ENCODE peak calls at places on chromosome 15, in four cellular contexts. One of them, this sample, is unnamed.
A peak's percentile ranks its signal among the peaks of the same experiment; 100 is the strongest.

GRCh38 chr15:78156653-78157052 is 7.5 kb downstream of the IDH3A start:
- DNase-seq in CD8-positive, alpha-beta memory T cell: no peak
- DNase-seq in suprapubic skin: no peak
- DNase-seq in cardiac fibroblast: no peak
- DNase-seq in this sample: no peak

GRCh38 chr15:79372428-79372827 is 59.7 kb upstream of the MINAR1 start:
- DNase-seq in CD8-positive, alpha-beta memory T cell: no peak
- DNase-seq in suprapubic skin: no peak
- DNase-seq in cardiac fibroblast: no peak
- DNase-seq in this sample: no peak

GRCh38 chr15:27179789-27180188 is 208.8 kb downstream of the GABRG3 start:
- DNase-seq in CD8-positive, alpha-beta memory T cell: no peak
- DNase-seq in suprapubic skin: no peak
- DNase-seq in cardiac fibroblast: no peak
- DNase-seq in this sample: no peak

GRCh38 chr15:42270551-42270950 is 2.5 kb upstream of the GANC start:
- DNase-seq in CD8-positive, alpha-beta memory T cell: no peak
- DNase-seq in suprapubic skin: no peak
- DNase-seq in cardiac fibroblast: no peak
- DNase-seq in this sample: no peak

GRCh38 chr15:46386356-46386755 is 751.5 kb downstream of the SQOR start:
- DNase-seq in CD8-positive, alpha-beta memory T cell: no peak
- DNase-seq in suprapubic skin: no peak
- DNase-seq in cardiac fibroblast: no peak
- DNase-seq in this sample: no peak

GRCh38 chr15:95718441-95718840 is 612.1 kb upstream of the NR2F2 start:
- DNase-seq in CD8-positive, alpha-beta memory T cell: no peak
- DNase-seq in suprapubic skin: no peak
- DNase-seq in cardiac fibroblast: peak; percentile 42
- DNase-seq in this sample: no peak

GRCh38 chr15:83380026-83380425 is 67.1 kb upstream of the SH3GL3 start:
- DNase-seq in CD8-positive, alpha-beta memory T cell: no peak
- DNase-seq in suprapubic skin: peak; percentile 11
- DNase-seq in cardiac fibroblast: no peak
- DNase-seq in this sample: no peak

GRCh38 chr15:100341662-100342560 is at the start of gene ADAMTS17:
- DNase-seq in CD8-positive, alpha-beta memory T cell: peak; percentile 96
- DNase-seq in suprapubic skin: peak; percentile 97
- DNase-seq in cardiac fibroblast: peak; percentile 96
- DNase-seq in this sample: peak; percentile 97

GRCh38 chr15:74843891-74844299 is 939 bp upstream of the ULK3 start:
- DNase-seq in CD8-positive, alpha-beta memory T cell: no peak
- DNase-seq in suprapubic skin: no peak
- DNase-seq in cardiac fibroblast: no peak
- DNase-seq in this sample: no peak

GRCh38 chr15:90046846-90047481 is 45.8 kb downstream of the ZNF710 start:
- DNase-seq in CD8-positive, alpha-beta memory T cell: peak; percentile 24
- DNase-seq in suprapubic skin: no peak
- DNase-seq in cardiac fibroblast: no peak
- DNase-seq in this sample: no peak

GRCh38 chr15:47813985-47814384 is 96.7 kb downstream of the SEMA6D start:
- DNase-seq in CD8-positive, alpha-beta memory T cell: no peak
- DNase-seq in suprapubic skin: no peak
- DNase-seq in cardiac fibroblast: no peak
- DNase-seq in this sample: no peak

GRCh38 chr15:80275946-80276345 is 23.9 kb upstream of the CTXND1 start:
- DNase-seq in CD8-positive, alpha-beta memory T cell: no peak
- DNase-seq in suprapubic skin: no peak
- DNase-seq in cardiac fibroblast: peak; percentile 8
- DNase-seq in this sample: no peak

GRCh38 chr15:44296625-44297524 is 8.4 kb downstream of the GOLM2 start:
- DNase-seq in CD8-positive, alpha-beta memory T cell: no peak
- DNase-seq in suprapubic skin: peak; percentile 37
- DNase-seq in cardiac fibroblast: peak; percentile 36
- DNase-seq in this sample: no peak

GRCh38 chr15:90560229-90560771 is 30.6 kb downstream of the CRTC3 start:
- DNase-seq in CD8-positive, alpha-beta memory T cell: no peak
- DNase-seq in suprapubic skin: peak; percentile 81
- DNase-seq in cardiac fibroblast: peak; percentile 99
- DNase-seq in this sample: peak; percentile 80

GRCh38 chr15:81859737-81860516 is 185.9 kb downstream of the MEX3B start:
- DNase-seq in CD8-positive, alpha-beta memory T cell: no peak
- DNase-seq in suprapubic skin: no peak
- DNase-seq in cardiac fibroblast: no peak
- DNase-seq in this sample: no peak

GRCh38 chr15:35674873-35675781 is 129.2 kb upstream of the DPH6 start:
- DNase-seq in CD8-positive, alpha-beta memory T cell: no peak
- DNase-seq in suprapubic skin: no peak
- DNase-seq in cardiac fibroblast: peak; percentile 76
- DNase-seq in this sample: no peak

GRCh38 chr15:36831125-36831914 is 251.9 kb downstream of the CDIN1 start:
- DNase-seq in CD8-positive, alpha-beta memory T cell: no peak
- DNase-seq in suprapubic skin: no peak
- DNase-seq in cardiac fibroblast: no peak
- DNase-seq in this sample: no peak

GRCh38 chr15:66997212-66997611 is 68.2 kb upstream of the SMAD3 start:
- DNase-seq in CD8-positive, alpha-beta memory T cell: no peak
- DNase-seq in suprapubic skin: no peak
- DNase-seq in cardiac fibroblast: peak; percentile 51
- DNase-seq in this sample: no peak

GRCh38 chr15:39115379-39116057 is 465.4 kb upstream of the THBS1 start:
- DNase-seq in CD8-positive, alpha-beta memory T cell: no peak
- DNase-seq in suprapubic skin: no peak
- DNase-seq in cardiac fibroblast: no peak
- DNase-seq in this sample: no peak

GRCh38 chr15:95208988-95209387 is 977.6 kb downstream of the MCTP2 start:
- DNase-seq in CD8-positive, alpha-beta memory T cell: no peak
- DNase-seq in suprapubic skin: no peak
- DNase-seq in cardiac fibroblast: peak; percentile 2
- DNase-seq in this sample: no peak

GRCh38 chr15:77907824-77908751 is 169.4 kb downstream of the TBC1D2B start:
- DNase-seq in CD8-positive, alpha-beta memory T cell: no peak
- DNase-seq in suprapubic skin: peak; percentile 72
- DNase-seq in cardiac fibroblast: peak; percentile 62
- DNase-seq in this sample: no peak

GRCh38 chr15:100466073-100466472 is 62.7 kb downstream of the CERS3 start:
- DNase-seq in CD8-positive, alpha-beta memory T cell: no peak
- DNase-seq in suprapubic skin: no peak
- DNase-seq in cardiac fibroblast: no peak
- DNase-seq in this sample: no peak

GRCh38 chr15:55108448-55108847 is 88.3 kb downstream of the RSL24D1 start:
- DNase-seq in CD8-positive, alpha-beta memory T cell: no peak
- DNase-seq in suprapubic skin: no peak
- DNase-seq in cardiac fibroblast: no peak
- DNase-seq in this sample: no peak

GRCh38 chr15:74184582-74185091 is 11.1 kb downstream of the ISLR start:
- DNase-seq in CD8-positive, alpha-beta memory T cell: no peak
- DNase-seq in suprapubic skin: no peak
- DNase-seq in cardiac fibroblast: no peak
- DNase-seq in this sample: no peak

GRCh38 chr15:69719527-69719926 is 266.9 kb downstream of the RPLP1 start:
- DNase-seq in CD8-positive, alpha-beta memory T cell: peak; percentile 89
- DNase-seq in suprapubic skin: no peak
- DNase-seq in cardiac fibroblast: peak; percentile 29
- DNase-seq in this sample: no peak

GRCh38 chr15:91271565-91272153 is 171.6 kb downstream of the SV2B start:
- DNase-seq in CD8-positive, alpha-beta memory T cell: peak; percentile 65
- DNase-seq in suprapubic skin: no peak
- DNase-seq in cardiac fibroblast: peak; percentile 77
- DNase-seq in this sample: no peak

GRCh38 chr15:41944313-41944940 is 27.9 kb downstream of the EHD4 start:
- DNase-seq in CD8-positive, alpha-beta memory T cell: no peak
- DNase-seq in suprapubic skin: peak; percentile 79
- DNase-seq in cardiac fibroblast: peak; percentile 91
- DNase-seq in this sample: no peak

GRCh38 chr15:39731266-39731665 is 51.4 kb downstream of the FSIP1 start:
- DNase-seq in CD8-positive, alpha-beta memory T cell: no peak
- DNase-seq in suprapubic skin: no peak
- DNase-seq in cardiac fibroblast: no peak
- DNase-seq in this sample: no peak

GRCh38 chr15:66922608-66923007 is 142.8 kb upstream of the SMAD3 start:
- DNase-seq in CD8-positive, alpha-beta memory T cell: no peak
- DNase-seq in suprapubic skin: no peak
- DNase-seq in cardiac fibroblast: no peak
- DNase-seq in this sample: no peak

GRCh38 chr15:98005659-98006058 is 45.2 kb downstream of the ARRDC4 start:
- DNase-seq in CD8-positive, alpha-beta memory T cell: no peak
- DNase-seq in suprapubic skin: no peak
- DNase-seq in cardiac fibroblast: no peak
- DNase-seq in this sample: no peak

GRCh38 chr15:69557340-69558137 is 104.9 kb downstream of the RPLP1 start:
- DNase-seq in CD8-positive, alpha-beta memory T cell: no peak
- DNase-seq in suprapubic skin: no peak
- DNase-seq in cardiac fibroblast: peak; percentile 94
- DNase-seq in this sample: no peak

GRCh38 chr15:59996498-59997041 is 7.5 kb upstream of the FOXB1 start:
- DNase-seq in CD8-positive, alpha-beta memory T cell: no peak
- DNase-seq in suprapubic skin: no peak
- DNase-seq in cardiac fibroblast: no peak
- DNase-seq in this sample: no peak

GRCh38 chr15:33313491-33313890 is 2.7 kb downstream of the RYR3 start:
- DNase-seq in CD8-positive, alpha-beta memory T cell: no peak
- DNase-seq in suprapubic skin: no peak
- DNase-seq in cardiac fibroblast: no peak
- DNase-seq in this sample: no peak

GRCh38 chr15:100763764-100764750 is 115.6 kb upstream of the ALDH1A3 start:
- DNase-seq in CD8-positive, alpha-beta memory T cell: no peak
- DNase-seq in suprapubic skin: peak; percentile 73
- DNase-seq in cardiac fibroblast: peak; percentile 26
- DNase-seq in this sample: no peak

GRCh38 chr15:89783111-89783860 is 7.2 kb downstream of the MESP2 start:
- DNase-seq in CD8-positive, alpha-beta memory T cell: no peak
- DNase-seq in suprapubic skin: no peak
- DNase-seq in cardiac fibroblast: peak; percentile 92
- DNase-seq in this sample: no peak

DNA sequence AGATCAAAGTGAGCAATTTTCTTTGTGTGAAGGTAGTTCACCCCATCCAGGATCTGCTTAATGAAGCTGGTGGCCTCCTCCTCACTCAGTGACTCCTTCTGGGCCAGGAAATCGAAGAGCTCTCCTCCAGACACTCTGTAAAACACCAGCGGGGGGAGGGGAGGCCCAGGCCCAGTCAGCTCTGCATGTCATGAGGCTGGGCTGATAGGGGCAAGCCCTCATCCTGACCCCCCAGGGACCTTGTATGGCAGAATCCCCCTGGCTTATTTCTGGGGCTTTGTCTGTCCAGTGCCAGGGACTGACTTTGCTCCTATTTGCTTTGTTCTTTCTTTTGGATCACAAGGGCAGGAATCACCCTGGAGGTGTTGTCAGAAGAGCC is 74.9 kb downstream of the DAPK2 start:
- DNase-seq in CD8-positive, alpha-beta memory T cell: peak; percentile 62
- DNase-seq in suprapubic skin: no peak
- DNase-seq in cardiac fibroblast: no peak
- DNase-seq in this sample: no peak
- H3K4me3 ChIP-seq in CD8-positive, alpha-beta memory T cell: no peak overlapping the region
- H3K4me3 ChIP-seq in suprapubic skin: no peak overlapping the region
- H3K4me3 ChIP-seq in cardiac fibroblast: no peak overlapping the region
- H3K4me3 ChIP-seq in this sample: no peak overlapping the region

GRCh38 chr15:31236184-31237041 is 90.2 kb upstream of the KLF13 start:
- DNase-seq in CD8-positive, alpha-beta memory T cell: no peak
- DNase-seq in suprapubic skin: no peak
- DNase-seq in cardiac fibroblast: peak; percentile 98
- DNase-seq in this sample: peak; percentile 73
- H3K4me3 ChIP-seq in CD8-positive, alpha-beta memory T cell: no peak overlapping the region
- H3K4me3 ChIP-seq in suprapubic skin: no peak overlapping the region
- H3K4me3 ChIP-seq in cardiac fibroblast: no peak overlapping the region
- H3K4me3 ChIP-seq in this sample: no peak overlapping the region

GRCh38 chr15:68281008-68281407 is 3.5 kb downstream of the FEM1B start:
- DNase-seq in CD8-positive, alpha-beta memory T cell: no peak
- DNase-seq in suprapubic skin: no peak
- DNase-seq in cardiac fibroblast: no peak
- DNase-seq in this sample: no peak
- H3K4me3 ChIP-seq in CD8-positive, alpha-beta memory T cell: peak overlapping the region; percentile 33
- H3K4me3 ChIP-seq in suprapubic skin: peak overlapping the region; percentile 80
- H3K4me3 ChIP-seq in cardiac fibroblast: peak overlapping the region; percentile 95
- H3K4me3 ChIP-seq in this sample: no peak overlapping the region

DNA sequence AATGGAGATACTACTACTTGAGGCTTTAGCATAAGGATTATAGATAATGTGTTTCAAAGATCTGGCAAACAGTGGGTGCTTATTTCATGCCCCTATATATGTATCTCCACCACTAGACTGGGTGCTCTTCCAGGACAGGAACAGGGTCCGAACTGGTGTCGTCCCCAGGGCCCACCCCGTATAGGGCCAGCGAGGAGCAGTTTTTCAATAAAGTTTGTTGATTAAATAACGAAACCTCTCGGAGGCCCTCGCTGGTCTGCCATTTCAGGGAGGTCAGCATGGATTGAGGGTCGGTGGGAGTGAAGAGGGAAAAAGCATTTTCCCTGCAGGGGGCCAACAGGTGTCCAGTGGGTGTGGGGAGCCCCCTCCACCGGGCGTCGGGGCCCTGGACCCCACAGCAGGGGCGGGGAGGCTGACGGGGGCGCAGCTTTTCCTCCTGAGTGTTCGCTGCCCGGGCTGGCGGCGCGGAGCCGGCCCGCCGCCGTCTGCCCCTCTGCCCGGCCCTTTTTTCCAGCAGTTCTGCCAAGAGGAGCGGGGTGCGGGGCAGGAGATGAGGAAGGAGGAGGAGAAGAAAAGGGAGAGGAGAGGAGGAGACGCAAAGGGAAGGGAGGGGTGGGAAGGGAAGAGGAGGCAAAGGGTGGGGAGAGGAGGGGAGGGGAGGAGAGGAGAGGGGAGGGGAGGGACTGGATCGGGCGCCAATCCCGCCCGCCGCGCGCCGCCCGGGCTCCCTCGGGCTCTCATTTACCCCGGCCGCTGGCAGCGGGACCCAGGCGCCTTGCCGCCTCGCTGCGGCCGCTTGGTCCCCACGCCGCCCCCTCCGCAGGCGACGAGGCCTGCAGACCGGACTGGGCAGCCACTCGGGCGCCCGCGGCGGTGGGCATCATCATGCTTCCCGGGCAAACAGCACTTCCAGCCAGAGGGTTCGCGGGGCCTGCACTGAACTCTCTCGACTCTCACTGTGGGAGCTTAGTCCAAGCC is 66.3 kb downstream of the ISG20 start:
- DNase-seq in CD8-positive, alpha-beta memory T cell: no peak
- DNase-seq in suprapubic skin: no peak
- DNase-seq in cardiac fibroblast: peak; percentile 77
- DNase-seq in this sample: no peak
- H3K4me3 ChIP-seq in CD8-positive, alpha-beta memory T cell: no peak overlapping the region
- H3K4me3 ChIP-seq in suprapubic skin: peak overlapping the region; percentile 55
- H3K4me3 ChIP-seq in cardiac fibroblast: peak overlapping the region; percentile 22
- H3K4me3 ChIP-seq in this sample: peak overlapping the region; percentile 7

GRCh38 chr15:72169236-72169920 is 28.2 kb downstream of the GRAMD2A start:
- DNase-seq in CD8-positive, alpha-beta memory T cell: no peak
- DNase-seq in suprapubic skin: no peak
- DNase-seq in cardiac fibroblast: no peak
- DNase-seq in this sample: no peak
- H3K4me3 ChIP-seq in CD8-positive, alpha-beta memory T cell: no peak overlapping the region
- H3K4me3 ChIP-seq in suprapubic skin: no peak overlapping the region
- H3K4me3 ChIP-seq in cardiac fibroblast: no peak overlapping the region
- H3K4me3 ChIP-seq in this sample: no peak overlapping the region